ENCODE peak calls at places on chromosome 13, in seven cellular contexts. One of them, this sample, is unnamed.

GRCh38 chr13:105291987-105292386 is 1243.5 kb downstream of the EFNB2 start:
- DNase-seq in cardiac muscle cell: no peak
- DNase-seq in adrenal gland: no peak
- DNase-seq in left lung: no peak
- DNase-seq in thoracic aorta: no peak
- DNase-seq in CD8-positive, alpha-beta T cell: no peak
- DNase-seq in iPS DF 6.9: no peak
- DNase-seq in this sample: no peak

GRCh38 chr13:36766295-36766694 is 52.7 kb upstream of the RFXAP start:
- DNase-seq in cardiac muscle cell: peak; percentile 74
- DNase-seq in adrenal gland: no peak
- DNase-seq in left lung: peak; percentile 39
- DNase-seq in thoracic aorta: no peak
- DNase-seq in CD8-positive, alpha-beta T cell: no peak
- DNase-seq in iPS DF 6.9: no peak
- DNase-seq in this sample: no peak

GRCh38 chr13:80036845-80037504 is 304.0 kb downstream of the SPRY2 start:
- DNase-seq in cardiac muscle cell: no peak
- DNase-seq in adrenal gland: peak; percentile 18
- DNase-seq in left lung: no peak
- DNase-seq in thoracic aorta: no peak
- DNase-seq in CD8-positive, alpha-beta T cell: no peak
- DNase-seq in iPS DF 6.9: no peak
- DNase-seq in this sample: peak; percentile 22

GRCh38 chr13:65472336-65472735 is 1757.8 kb downstream of the PCDH9 start:
- DNase-seq in cardiac muscle cell: peak; percentile 10
- DNase-seq in adrenal gland: no peak
- DNase-seq in left lung: no peak
- DNase-seq in thoracic aorta: no peak
- DNase-seq in CD8-positive, alpha-beta T cell: no peak
- DNase-seq in iPS DF 6.9: no peak
- DNase-seq in this sample: no peak

GRCh38 chr13:104143760-104144406 is 1077.7 kb upstream of the SLC10A2 start:
- DNase-seq in cardiac muscle cell: no peak
- DNase-seq in adrenal gland: no peak
- DNase-seq in left lung: no peak
- DNase-seq in thoracic aorta: no peak
- DNase-seq in CD8-positive, alpha-beta T cell: no peak
- DNase-seq in iPS DF 6.9: no peak
- DNase-seq in this sample: no peak

GRCh38 chr13:106906431-106906996 is 338.6 kb upstream of the ARGLU1 start:
- DNase-seq in cardiac muscle cell: no peak
- DNase-seq in adrenal gland: no peak
- DNase-seq in left lung: no peak
- DNase-seq in thoracic aorta: no peak
- DNase-seq in CD8-positive, alpha-beta T cell: no peak
- DNase-seq in iPS DF 6.9: no peak
- DNase-seq in this sample: no peak

GRCh38 chr13:103876571-103876970 is 810.4 kb upstream of the SLC10A2 start:
- DNase-seq in cardiac muscle cell: no peak
- DNase-seq in adrenal gland: no peak
- DNase-seq in left lung: no peak
- DNase-seq in thoracic aorta: no peak
- DNase-seq in CD8-positive, alpha-beta T cell: no peak
- DNase-seq in iPS DF 6.9: no peak
- DNase-seq in this sample: no peak

GRCh38 chr13:45833663-45834062 is 17.9 kb downstream of the SIAH3 start:
- DNase-seq in cardiac muscle cell: peak; percentile 20
- DNase-seq in adrenal gland: peak; percentile 87
- DNase-seq in left lung: no peak
- DNase-seq in thoracic aorta: no peak
- DNase-seq in CD8-positive, alpha-beta T cell: no peak
- DNase-seq in iPS DF 6.9: no peak
- DNase-seq in this sample: no peak

GRCh38 chr13:95073826-95074345 is 227.4 kb downstream of the ABCC4 start:
- DNase-seq in cardiac muscle cell: peak; percentile 15
- DNase-seq in adrenal gland: no peak
- DNase-seq in left lung: no peak
- DNase-seq in thoracic aorta: no peak
- DNase-seq in CD8-positive, alpha-beta T cell: no peak
- DNase-seq in iPS DF 6.9: no peak
- DNase-seq in this sample: no peak

GRCh38 chr13:111947026-111947810 is 119.7 kb upstream of the SOX1 start:
- DNase-seq in cardiac muscle cell: no peak
- DNase-seq in adrenal gland: no peak
- DNase-seq in left lung: no peak
- DNase-seq in thoracic aorta: no peak
- DNase-seq in CD8-positive, alpha-beta T cell: peak; percentile 5
- DNase-seq in iPS DF 6.9: no peak
- DNase-seq in this sample: no peak

GRCh38 chr13:101575591-101575990 is 123.1 kb downstream of the ITGBL1 start:
- DNase-seq in cardiac muscle cell: no peak
- DNase-seq in adrenal gland: no peak
- DNase-seq in left lung: no peak
- DNase-seq in thoracic aorta: no peak
- DNase-seq in CD8-positive, alpha-beta T cell: no peak
- DNase-seq in iPS DF 6.9: no peak
- DNase-seq in this sample: no peak

GRCh38 chr13:91661692-91662490 is 263.5 kb downstream of the GPC5 start:
- DNase-seq in cardiac muscle cell: no peak
- DNase-seq in adrenal gland: no peak
- DNase-seq in left lung: no peak
- DNase-seq in thoracic aorta: no peak
- DNase-seq in CD8-positive, alpha-beta T cell: no peak
- DNase-seq in iPS DF 6.9: no peak
- DNase-seq in this sample: no peak

GRCh38 chr13:29457299-29457698 is 138.2 kb downstream of the SLC7A1 start:
- DNase-seq in cardiac muscle cell: peak; percentile 92
- DNase-seq in adrenal gland: no peak
- DNase-seq in left lung: no peak
- DNase-seq in thoracic aorta: no peak
- DNase-seq in CD8-positive, alpha-beta T cell: no peak
- DNase-seq in iPS DF 6.9: no peak
- DNase-seq in this sample: no peak

GRCh38 chr13:90686438-90686837 is 661.0 kb upstream of the MIR17HG start:
- DNase-seq in cardiac muscle cell: peak; percentile 93
- DNase-seq in adrenal gland: no peak
- DNase-seq in left lung: no peak
- DNase-seq in thoracic aorta: no peak
- DNase-seq in CD8-positive, alpha-beta T cell: no peak
- DNase-seq in iPS DF 6.9: no peak
- DNase-seq in this sample: no peak

GRCh38 chr13:89751537-89751936 is 1596.0 kb upstream of the MIR17HG start:
- DNase-seq in cardiac muscle cell: no peak
- DNase-seq in adrenal gland: no peak
- DNase-seq in left lung: no peak
- DNase-seq in thoracic aorta: no peak
- DNase-seq in CD8-positive, alpha-beta T cell: no peak
- DNase-seq in iPS DF 6.9: no peak
- DNase-seq in this sample: no peak

GRCh38 chr13:34822681-34823080 is 119.4 kb upstream of the NBEA start:
- DNase-seq in cardiac muscle cell: no peak
- DNase-seq in adrenal gland: no peak
- DNase-seq in left lung: no peak
- DNase-seq in thoracic aorta: no peak
- DNase-seq in CD8-positive, alpha-beta T cell: no peak
- DNase-seq in iPS DF 6.9: no peak
- DNase-seq in this sample: no peak

GRCh38 chr13:67229438-67230242 is 496 bp downstream of the PCDH9 start:
- DNase-seq in cardiac muscle cell: peak; percentile 6
- DNase-seq in adrenal gland: no peak
- DNase-seq in left lung: no peak
- DNase-seq in thoracic aorta: no peak
- DNase-seq in CD8-positive, alpha-beta T cell: no peak
- DNase-seq in iPS DF 6.9: no peak
- DNase-seq in this sample: no peak

GRCh38 chr13:78137404-78138142 is 218.9 kb upstream of the EDNRB start:
- DNase-seq in cardiac muscle cell: peak; percentile 74
- DNase-seq in adrenal gland: peak; percentile 16
- DNase-seq in left lung: no peak
- DNase-seq in thoracic aorta: no peak
- DNase-seq in CD8-positive, alpha-beta T cell: no peak
- DNase-seq in iPS DF 6.9: peak; percentile 64
- DNase-seq in this sample: no peak

GRCh38 chr13:46386996-46387851 is at the start of gene RUBCNL:
- DNase-seq in cardiac muscle cell: no peak
- DNase-seq in adrenal gland: peak; percentile 26
- DNase-seq in left lung: peak; percentile 58
- DNase-seq in thoracic aorta: no peak
- DNase-seq in CD8-positive, alpha-beta T cell: no peak
- DNase-seq in iPS DF 6.9: no peak
- DNase-seq in this sample: peak; percentile 76

GRCh38 chr13:67062160-67062559 is 168.0 kb downstream of the PCDH9 start:
- DNase-seq in cardiac muscle cell: peak; percentile 62
- DNase-seq in adrenal gland: no peak
- DNase-seq in left lung: no peak
- DNase-seq in thoracic aorta: no peak
- DNase-seq in CD8-positive, alpha-beta T cell: no peak
- DNase-seq in iPS DF 6.9: no peak
- DNase-seq in this sample: no peak

GRCh38 chr13:40769970-40770369 is 1.0 kb downstream of the MRPS31 start:
- DNase-seq in cardiac muscle cell: no peak
- DNase-seq in adrenal gland: no peak
- DNase-seq in left lung: no peak
- DNase-seq in thoracic aorta: no peak
- DNase-seq in CD8-positive, alpha-beta T cell: no peak
- DNase-seq in iPS DF 6.9: no peak
- DNase-seq in this sample: no peak

GRCh38 chr13:84433024-84433423 is 550.8 kb upstream of the SLITRK1 start:
- DNase-seq in cardiac muscle cell: peak; percentile 16
- DNase-seq in adrenal gland: no peak
- DNase-seq in left lung: no peak
- DNase-seq in thoracic aorta: no peak
- DNase-seq in CD8-positive, alpha-beta T cell: no peak
- DNase-seq in iPS DF 6.9: no peak
- DNase-seq in this sample: no peak

GRCh38 chr13:87123987-87124784 is 547.0 kb upstream of the SLITRK5 start:
- DNase-seq in cardiac muscle cell: peak; percentile 95
- DNase-seq in adrenal gland: no peak
- DNase-seq in left lung: no peak
- DNase-seq in thoracic aorta: no peak
- DNase-seq in CD8-positive, alpha-beta T cell: no peak
- DNase-seq in iPS DF 6.9: peak; percentile 13
- DNase-seq in this sample: no peak
- H3K4me1 ChIP-seq in cardiac muscle cell: no peaks in the 10 kb centered on the region
- H3K4me1 ChIP-seq in adrenal gland: no peaks in the 10 kb centered on the region
- H3K4me1 ChIP-seq in left lung: no peaks in the 10 kb centered on the region
- H3K4me1 ChIP-seq in thoracic aorta: no peaks in the 10 kb centered on the region
- H3K4me1 ChIP-seq in CD8-positive, alpha-beta T cell: no peaks in the 10 kb centered on the region
- H3K4me1 ChIP-seq in iPS DF 6.9: no peaks in the 10 kb centered on the region
- H3K4me1 ChIP-seq in this sample: no peaks in the 10 kb centered on the region

DNA sequence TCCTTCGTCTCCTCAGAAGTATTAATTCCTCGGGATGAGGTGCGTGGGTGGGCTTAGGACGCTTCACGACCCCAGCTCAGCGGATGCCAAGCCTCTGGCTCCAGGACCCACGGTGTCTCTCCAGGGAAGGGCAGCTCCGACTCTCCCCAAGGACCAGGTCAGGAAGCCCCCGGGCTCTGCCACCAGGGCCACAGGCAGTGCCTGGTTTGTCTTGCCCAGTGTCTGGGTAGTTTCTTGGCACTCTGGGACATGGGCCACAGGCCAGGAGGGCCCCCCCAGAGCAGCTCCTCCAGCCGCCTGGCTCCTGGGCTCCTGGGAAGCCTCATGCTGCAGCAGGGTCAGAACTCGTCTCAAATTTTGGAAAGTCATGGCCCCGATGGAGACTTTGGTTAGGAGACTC is 2.5 kb downstream of the PROZ start:
- DNase-seq in cardiac muscle cell: no peak
- DNase-seq in adrenal gland: no peak
- DNase-seq in left lung: no peak
- DNase-seq in thoracic aorta: no peak
- DNase-seq in CD8-positive, alpha-beta T cell: peak; percentile 45
- DNase-seq in iPS DF 6.9: no peak
- DNase-seq in this sample: no peak
- H3K27ac ChIP-seq in cardiac muscle cell: no peak overlapping the region
- H3K27ac ChIP-seq in adrenal gland: no peak overlapping the region
- H3K27ac ChIP-seq in left lung: no peak overlapping the region
- H3K27ac ChIP-seq in thoracic aorta: no peak overlapping the region
- H3K27ac ChIP-seq in CD8-positive, alpha-beta T cell: no peak overlapping the region
- H3K27ac ChIP-seq in iPS DF 6.9: no peak overlapping the region
- H3K27ac ChIP-seq in this sample: no peak overlapping the region

DNA sequence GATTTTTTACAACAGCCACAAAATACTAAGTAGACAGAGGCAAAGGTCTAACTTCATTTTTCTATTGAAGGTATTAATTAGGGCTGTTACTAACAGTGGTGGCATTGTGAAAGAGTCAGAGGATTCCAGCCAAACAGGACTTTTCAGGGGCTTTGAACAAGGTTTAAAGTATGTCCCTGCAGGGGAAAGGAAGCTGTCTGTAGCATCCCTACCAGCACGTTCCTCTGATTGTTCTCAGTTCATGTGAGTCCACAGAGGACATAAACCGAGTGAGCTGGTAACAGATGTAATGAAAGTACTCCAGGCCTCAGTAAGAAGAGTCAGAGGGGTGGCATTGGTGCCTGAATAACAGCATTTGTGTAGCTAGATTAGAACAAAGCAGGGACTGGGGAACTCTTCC is 15.3 kb upstream of the SPATA13 start:
- DNase-seq in cardiac muscle cell: no peak
- DNase-seq in adrenal gland: no peak
- DNase-seq in left lung: no peak
- DNase-seq in thoracic aorta: no peak
- DNase-seq in CD8-positive, alpha-beta T cell: no peak
- DNase-seq in iPS DF 6.9: no peak
- DNase-seq in this sample: no peak
- H3K4me1 ChIP-seq in cardiac muscle cell: no peaks in the 10 kb centered on the region
- H3K4me1 ChIP-seq in adrenal gland: no peaks in the 10 kb centered on the region
- H3K4me1 ChIP-seq in left lung: peaks cover 13% of the 10 kb centered on the region
- H3K4me1 ChIP-seq in thoracic aorta: no peaks in the 10 kb centered on the region
- H3K4me1 ChIP-seq in CD8-positive, alpha-beta T cell: no peaks in the 10 kb centered on the region
- H3K4me1 ChIP-seq in iPS DF 6.9: peaks cover 3% of the 10 kb centered on the region
- H3K4me1 ChIP-seq in this sample: no peaks in the 10 kb centered on the region

DNA sequence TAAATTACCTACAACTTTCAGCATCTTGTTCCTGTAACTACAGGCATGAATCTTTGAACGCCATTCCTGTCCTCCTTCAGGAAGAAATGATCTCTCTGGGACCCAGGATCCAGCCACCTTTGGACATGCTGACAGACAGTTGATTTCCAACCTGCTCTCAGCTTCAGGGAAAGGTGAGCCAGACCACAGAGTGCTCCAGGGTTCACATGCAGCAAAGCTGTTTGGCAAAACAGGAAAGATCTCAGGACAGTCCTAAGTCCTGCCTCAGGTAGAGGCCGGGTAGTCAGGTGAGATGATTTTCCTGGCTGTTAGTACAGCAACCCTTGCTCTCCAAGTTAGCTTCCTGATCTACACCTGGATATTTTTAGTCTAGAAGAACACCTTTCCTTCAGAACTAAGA is 9.1 kb downstream of the SLC15A1 start:
- DNase-seq in cardiac muscle cell: no peak
- DNase-seq in adrenal gland: no peak
- DNase-seq in left lung: no peak
- DNase-seq in thoracic aorta: no peak
- DNase-seq in CD8-positive, alpha-beta T cell: no peak
- DNase-seq in iPS DF 6.9: no peak
- DNase-seq in this sample: no peak
- H3K27ac ChIP-seq in cardiac muscle cell: no peak overlapping the region
- H3K27ac ChIP-seq in adrenal gland: no peak overlapping the region
- H3K27ac ChIP-seq in left lung: no peak overlapping the region
- H3K27ac ChIP-seq in thoracic aorta: no peak overlapping the region
- H3K27ac ChIP-seq in CD8-positive, alpha-beta T cell: no peak overlapping the region
- H3K27ac ChIP-seq in iPS DF 6.9: no peak overlapping the region
- H3K27ac ChIP-seq in this sample: no peak overlapping the region

GRCh38 chr13:110309159-110309476 is 2.0 kb downstream of the COL4A2 start:
- DNase-seq in cardiac muscle cell: no peak
- DNase-seq in adrenal gland: no peak
- DNase-seq in left lung: no peak
- DNase-seq in thoracic aorta: no peak
- DNase-seq in CD8-positive, alpha-beta T cell: no peak
- DNase-seq in iPS DF 6.9: no peak
- DNase-seq in this sample: no peak
- H3K4me1 ChIP-seq in cardiac muscle cell: peaks cover 35% of the 10 kb centered on the region
- H3K4me1 ChIP-seq in adrenal gland: no peaks in the 10 kb centered on the region
- H3K4me1 ChIP-seq in left lung: no peaks in the 10 kb centered on the region
- H3K4me1 ChIP-seq in thoracic aorta: peaks cover 14% of the 10 kb centered on the region
- H3K4me1 ChIP-seq in CD8-positive, alpha-beta T cell: no peaks in the 10 kb centered on the region
- H3K4me1 ChIP-seq in iPS DF 6.9: no peaks in the 10 kb centered on the region
- H3K4me1 ChIP-seq in this sample: no peaks in the 10 kb centered on the region

This sample was measured in Peyer's patch.